ENCODE peak calls at places on chromosomes 2 and 18, in eight cellular contexts. One of them, this sample, is unnamed.

GRCh38 chr2:124915567-124915966 is 890.5 kb downstream of the CNTNAP5 start:
- DNase-seq in fibroblast of villous mesenchyme: no peak
- DNase-seq in thoracic aorta: no peak
- DNase-seq in prostate gland: no peak
- DNase-seq in lower leg skin: no peak
- DNase-seq in heart right ventricle: no peak
- DNase-seq in MM.1S: no peak
- DNase-seq in astrocyte: no peak
- DNase-seq in this sample: no peak

GRCh38 chr2:37858725-37859267 is 66.3 kb upstream of the RMDN2 start:
- DNase-seq in prostate gland: no peak
- DNase-seq in thoracic aorta: no peak
- DNase-seq in lower leg skin: no peak
- DNase-seq in fibroblast of villous mesenchyme: no peak
- DNase-seq in heart right ventricle: no peak
- DNase-seq in MM.1S: no peak
- DNase-seq in astrocyte: no peak
- DNase-seq in this sample: no peak

GRCh38 chr2:223562078-223562477 is 40.1 kb downstream of the SCG2 start:
- DNase-seq in thoracic aorta: no peak
- DNase-seq in MM.1S: no peak
- DNase-seq in prostate gland: no peak
- DNase-seq in lower leg skin: no peak
- DNase-seq in astrocyte: no peak
- DNase-seq in fibroblast of villous mesenchyme: no peak
- DNase-seq in heart right ventricle: no peak
- DNase-seq in this sample: no peak

GRCh38 chr2:185658766-185659165 is 79.8 kb upstream of the FSIP2 start:
- DNase-seq in thoracic aorta: no peak
- DNase-seq in prostate gland: no peak
- DNase-seq in astrocyte: no peak
- DNase-seq in heart right ventricle: no peak
- DNase-seq in fibroblast of villous mesenchyme: no peak
- DNase-seq in lower leg skin: no peak
- DNase-seq in MM.1S: no peak
- DNase-seq in this sample: no peak

GRCh38 chr18:12391487-12392136 is 14.6 kb upstream of the AFG3L2 start:
- DNase-seq in MM.1S: peak
- DNase-seq in lower leg skin: peak
- DNase-seq in fibroblast of villous mesenchyme: peak
- DNase-seq in heart right ventricle: peak
- DNase-seq in thoracic aorta: no peak
- DNase-seq in astrocyte: peak
- DNase-seq in prostate gland: peak
- DNase-seq in this sample: no peak

GRCh38 chr2:63792523-63792922 is 49.2 kb upstream of the UGP2 start:
- DNase-seq in lower leg skin: no peak
- DNase-seq in prostate gland: no peak
- DNase-seq in MM.1S: no peak
- DNase-seq in thoracic aorta: no peak
- DNase-seq in astrocyte: peak
- DNase-seq in fibroblast of villous mesenchyme: peak
- DNase-seq in heart right ventricle: no peak
- DNase-seq in this sample: no peak

GRCh38 chr2:192119536-192119935 is 75.2 kb downstream of the TMEFF2 start:
- DNase-seq in fibroblast of villous mesenchyme: no peak
- DNase-seq in heart right ventricle: no peak
- DNase-seq in MM.1S: no peak
- DNase-seq in lower leg skin: no peak
- DNase-seq in thoracic aorta: no peak
- DNase-seq in prostate gland: no peak
- DNase-seq in astrocyte: no peak
- DNase-seq in this sample: no peak

GRCh38 chr2:240325654-240326031 is 109.8 kb upstream of the GPC1 start:
- DNase-seq in MM.1S: no peak
- DNase-seq in fibroblast of villous mesenchyme: no peak
- DNase-seq in astrocyte: no peak
- DNase-seq in thoracic aorta: no peak
- DNase-seq in prostate gland: no peak
- DNase-seq in heart right ventricle: peak
- DNase-seq in lower leg skin: no peak
- DNase-seq in this sample: no peak

GRCh38 chr2:235458839-235459273 is 35.0 kb upstream of the AGAP1 start:
- DNase-seq in thoracic aorta: no peak
- DNase-seq in lower leg skin: no peak
- DNase-seq in MM.1S: no peak
- DNase-seq in fibroblast of villous mesenchyme: peak
- DNase-seq in astrocyte: peak
- DNase-seq in prostate gland: no peak
- DNase-seq in heart right ventricle: no peak
- DNase-seq in this sample: no peak

GRCh38 chr2:235382091-235383000 is 111.5 kb upstream of the AGAP1 start:
- DNase-seq in thoracic aorta: no peak
- DNase-seq in astrocyte: no peak
- DNase-seq in prostate gland: peak
- DNase-seq in MM.1S: no peak
- DNase-seq in heart right ventricle: no peak
- DNase-seq in fibroblast of villous mesenchyme: no peak
- DNase-seq in lower leg skin: no peak
- DNase-seq in this sample: no peak

GRCh38 chr2:128442053-128442751 is 123.5 kb upstream of the HS6ST1 start:
- DNase-seq in prostate gland: peak
- DNase-seq in thoracic aorta: no peak
- DNase-seq in lower leg skin: peak
- DNase-seq in astrocyte: no peak
- DNase-seq in MM.1S: no peak
- DNase-seq in heart right ventricle: no peak
- DNase-seq in fibroblast of villous mesenchyme: peak
- DNase-seq in this sample: no peak

GRCh38 chr18:65753520-65753919 is 2.7 kb downstream of the CDH7 start:
- DNase-seq in thoracic aorta: no peak
- DNase-seq in lower leg skin: no peak
- DNase-seq in astrocyte: no peak
- DNase-seq in MM.1S: peak
- DNase-seq in prostate gland: peak
- DNase-seq in heart right ventricle: no peak
- DNase-seq in fibroblast of villous mesenchyme: no peak
- DNase-seq in this sample: no peak

GRCh38 chr2:27916293-27917015 is 25.9 kb downstream of the BABAM2 start:
- DNase-seq in heart right ventricle: no peak
- DNase-seq in astrocyte: no peak
- DNase-seq in thoracic aorta: no peak
- DNase-seq in MM.1S: no peak
- DNase-seq in fibroblast of villous mesenchyme: no peak
- DNase-seq in prostate gland: no peak
- DNase-seq in lower leg skin: no peak
- DNase-seq in this sample: no peak

GRCh38 chr2:57490746-57491145 is 555.9 kb upstream of the VRK2 start:
- DNase-seq in thoracic aorta: no peak
- DNase-seq in astrocyte: no peak
- DNase-seq in prostate gland: no peak
- DNase-seq in MM.1S: no peak
- DNase-seq in lower leg skin: no peak
- DNase-seq in fibroblast of villous mesenchyme: peak
- DNase-seq in heart right ventricle: no peak
- DNase-seq in this sample: no peak

GRCh38 chr2:128154225-128154624 is 63.2 kb downstream of the UGGT1 start:
- DNase-seq in lower leg skin: no peak
- DNase-seq in thoracic aorta: no peak
- DNase-seq in heart right ventricle: peak
- DNase-seq in prostate gland: no peak
- DNase-seq in MM.1S: no peak
- DNase-seq in astrocyte: no peak
- DNase-seq in fibroblast of villous mesenchyme: no peak
- DNase-seq in this sample: no peak

GRCh38 chr2:228927028-228928010 is 343.8 kb downstream of the PID1 start:
- DNase-seq in MM.1S: no peak
- DNase-seq in astrocyte: no peak
- DNase-seq in thoracic aorta: no peak
- DNase-seq in heart right ventricle: no peak
- DNase-seq in prostate gland: no peak
- DNase-seq in lower leg skin: no peak
- DNase-seq in fibroblast of villous mesenchyme: peak
- DNase-seq in this sample: no peak

GRCh38 chr2:10137053-10137843 is 14.7 kb downstream of the RRM2 start:
- DNase-seq in astrocyte: no peak
- DNase-seq in fibroblast of villous mesenchyme: no peak
- DNase-seq in thoracic aorta: no peak
- DNase-seq in MM.1S: no peak
- DNase-seq in heart right ventricle: no peak
- DNase-seq in lower leg skin: no peak
- DNase-seq in prostate gland: no peak
- DNase-seq in this sample: no peak

DNA sequence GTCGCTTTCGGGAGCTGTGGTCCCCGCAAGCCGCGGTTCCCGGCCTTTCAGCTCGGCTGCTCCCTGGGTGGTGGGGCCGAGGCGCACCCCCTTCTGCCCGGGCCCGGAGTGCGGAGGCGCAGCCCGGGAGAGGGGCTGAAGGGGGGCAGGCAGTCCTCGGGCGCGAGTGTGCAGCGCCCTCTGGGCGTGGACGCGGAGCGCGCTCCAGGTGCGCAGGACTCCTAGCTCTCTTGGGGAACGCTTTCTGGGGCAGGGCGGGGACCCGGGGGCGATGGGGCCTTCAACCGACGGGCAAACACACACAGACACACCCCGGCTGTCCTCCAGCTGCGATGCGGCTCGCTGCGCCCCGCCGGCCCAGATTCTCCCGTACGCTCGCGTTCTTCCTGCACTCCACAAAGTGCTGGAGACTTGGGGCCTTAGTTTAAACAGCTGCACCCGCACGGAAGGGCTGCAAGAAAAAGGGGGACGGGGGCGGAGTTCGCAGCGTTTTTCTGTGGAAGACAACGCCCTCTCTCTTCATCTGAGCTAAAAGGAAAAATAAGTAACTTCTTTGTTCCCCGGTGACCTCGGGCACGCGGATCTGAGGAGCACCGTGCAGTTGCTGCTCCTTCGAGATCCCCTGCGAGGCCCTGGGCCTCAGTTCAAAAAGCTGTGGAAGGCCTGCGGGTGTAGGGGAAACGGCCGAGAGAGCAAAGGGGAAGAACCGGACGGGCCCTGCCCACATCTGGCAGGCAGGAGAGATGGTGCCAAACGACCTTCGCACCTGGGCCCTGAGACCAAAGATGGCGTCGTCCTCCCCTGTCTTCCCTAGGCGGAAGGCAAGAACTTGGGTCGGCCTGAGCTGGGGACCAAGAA is 593 bp upstream of the SDC1 start:
- DNase-seq in lower leg skin: no peak
- DNase-seq in heart right ventricle: no peak
- DNase-seq in thoracic aorta: no peak
- DNase-seq in prostate gland: peak
- DNase-seq in fibroblast of villous mesenchyme: peak
- DNase-seq in astrocyte: no peak
- DNase-seq in MM.1S: peak
- DNase-seq in this sample: no peak
- TF ChIP-seq CTCF in lower leg skin: no peak
- TF ChIP-seq CTCF in heart right ventricle: peak
- TF ChIP-seq CTCF in thoracic aorta: peak
- TF ChIP-seq CTCF in prostate gland: peak
- TF ChIP-seq CTCF in fibroblast of villous mesenchyme: peak
- TF ChIP-seq CTCF in astrocyte: no peak
- TF ChIP-seq CTCF in MM.1S: peak
- TF ChIP-seq CTCF in this sample: no peak

GRCh38 chr18:70074091-70074490 is 126.4 kb upstream of the CD226 start:
- DNase-seq in astrocyte: peak
- DNase-seq in heart right ventricle: no peak
- DNase-seq in MM.1S: no peak
- DNase-seq in fibroblast of villous mesenchyme: no peak
- DNase-seq in thoracic aorta: no peak
- DNase-seq in prostate gland: no peak
- DNase-seq in lower leg skin: no peak
- DNase-seq in this sample: no peak

GRCh38 chr18:70073442-70073841 is 125.8 kb upstream of the CD226 start:
- DNase-seq in MM.1S: no peak
- DNase-seq in prostate gland: no peak
- DNase-seq in thoracic aorta: no peak
- DNase-seq in lower leg skin: no peak
- DNase-seq in astrocyte: no peak
- DNase-seq in fibroblast of villous mesenchyme: no peak
- DNase-seq in heart right ventricle: no peak
- DNase-seq in this sample: no peak

GRCh38 chr18:70069965-70070364 is 122.3 kb upstream of the CD226 start:
- DNase-seq in thoracic aorta: no peak
- DNase-seq in fibroblast of villous mesenchyme: no peak
- DNase-seq in MM.1S: no peak
- DNase-seq in astrocyte: no peak
- DNase-seq in heart right ventricle: no peak
- DNase-seq in lower leg skin: no peak
- DNase-seq in prostate gland: no peak
- DNase-seq in this sample: no peak

GRCh38 chr18:70072678-70073077 is 125.0 kb upstream of the CD226 start:
- DNase-seq in prostate gland: no peak
- DNase-seq in heart right ventricle: no peak
- DNase-seq in astrocyte: peak
- DNase-seq in lower leg skin: no peak
- DNase-seq in thoracic aorta: no peak
- DNase-seq in fibroblast of villous mesenchyme: peak
- DNase-seq in MM.1S: no peak
- DNase-seq in this sample: no peak

GRCh38 chr18:70075906-70076305 is 128.2 kb upstream of the CD226 start:
- DNase-seq in thoracic aorta: no peak
- DNase-seq in lower leg skin: no peak
- DNase-seq in prostate gland: no peak
- DNase-seq in fibroblast of villous mesenchyme: peak
- DNase-seq in astrocyte: no peak
- DNase-seq in MM.1S: no peak
- DNase-seq in heart right ventricle: no peak
- DNase-seq in this sample: no peak
- TF ChIP-seq CTCF in thoracic aorta: no peak
- TF ChIP-seq CTCF in lower leg skin: no peak
- TF ChIP-seq CTCF in prostate gland: no peak
- TF ChIP-seq CTCF in fibroblast of villous mesenchyme: peak
- TF ChIP-seq CTCF in astrocyte: no peak
- TF ChIP-seq CTCF in MM.1S: no peak
- TF ChIP-seq CTCF in heart right ventricle: no peak
- TF ChIP-seq CTCF in this sample: no peak

DNA sequence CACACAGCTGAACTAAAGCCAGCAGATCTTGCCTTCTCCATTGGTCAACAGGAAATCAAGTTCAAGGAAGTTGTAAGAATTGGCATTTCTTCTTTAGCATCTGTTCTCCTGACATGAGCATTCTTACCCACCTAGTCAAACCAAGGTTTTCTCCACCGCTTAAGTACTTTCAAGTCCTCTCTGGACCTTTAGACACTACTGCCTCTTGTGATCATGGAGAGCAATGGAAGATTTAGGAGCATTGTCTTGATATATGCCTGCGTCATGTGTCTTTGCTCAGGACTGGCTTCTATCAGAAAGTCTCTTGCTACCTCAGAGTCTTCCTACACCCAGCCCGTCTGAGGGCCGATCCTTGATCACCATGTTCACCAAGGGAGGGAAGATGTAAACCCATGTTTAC is 262.2 kb downstream of the PHLPP1 start:
- DNase-seq in heart right ventricle: no peak
- DNase-seq in astrocyte: no peak
- DNase-seq in thoracic aorta: no peak
- DNase-seq in MM.1S: no peak
- DNase-seq in fibroblast of villous mesenchyme: no peak
- DNase-seq in lower leg skin: no peak
- DNase-seq in prostate gland: no peak
- DNase-seq in this sample: no peak
- TF ChIP-seq CTCF in heart right ventricle: no peak
- TF ChIP-seq CTCF in astrocyte: no peak
- TF ChIP-seq CTCF in thoracic aorta: no peak
- TF ChIP-seq CTCF in MM.1S: no peak
- TF ChIP-seq CTCF in fibroblast of villous mesenchyme: no peak
- TF ChIP-seq CTCF in lower leg skin: no peak
- TF ChIP-seq CTCF in prostate gland: no peak
- TF ChIP-seq CTCF in this sample: no peak

GRCh38 chr18:24068945-24069693 is 54.6 kb downstream of the TTC39C start:
- DNase-seq in astrocyte: no peak
- DNase-seq in MM.1S: no peak
- DNase-seq in heart right ventricle: no peak
- DNase-seq in prostate gland: no peak
- DNase-seq in thoracic aorta: no peak
- DNase-seq in lower leg skin: no peak
- DNase-seq in fibroblast of villous mesenchyme: no peak
- DNase-seq in this sample: no peak
- TF ChIP-seq CTCF in astrocyte: no peak
- TF ChIP-seq CTCF in MM.1S: no peak
- TF ChIP-seq CTCF in heart right ventricle: no peak
- TF ChIP-seq CTCF in prostate gland: no peak
- TF ChIP-seq CTCF in thoracic aorta: no peak
- TF ChIP-seq CTCF in lower leg skin: no peak
- TF ChIP-seq CTCF in fibroblast of villous mesenchyme: no peak
- TF ChIP-seq CTCF in this sample: no peak

This sample was measured in omental fat pad.